ENCODE peak calls at places on chromosomes 11 and 22, in eight cellular contexts. One of them, this sample, is unnamed.

GRCh38 chr11:65916391-65916790 is 2.5 kb downstream of the C11orf68 start:
- DNase-seq in EH: no peak
- DNase-seq in spleen: no peak
- DNase-seq in left colon: no peak
- DNase-seq in effector CD4-positive, alpha-beta T cell: no peak
- DNase-seq in A549: no peak
- DNase-seq in CD8-positive, alpha-beta memory T cell: no peak
- DNase-seq in activated T-cell treated with anti-CD3 and anti-CD28 coated beads for 1 hour: no peak
- DNase-seq in this sample: no peak

GRCh38 chr11:100711984-100712383 is 24.9 kb downstream of the ARHGAP42 start:
- DNase-seq in CD8-positive, alpha-beta memory T cell: no peak
- DNase-seq in effector CD4-positive, alpha-beta T cell: no peak
- DNase-seq in spleen: no peak
- DNase-seq in left colon: no peak
- DNase-seq in EH: no peak
- DNase-seq in A549: no peak
- DNase-seq in activated T-cell treated with anti-CD3 and anti-CD28 coated beads for 1 hour: no peak
- DNase-seq in this sample: no peak

GRCh38 chr11:122706689-122707088 is 51.2 kb downstream of the UBASH3B start:
- DNase-seq in A549: no peak
- DNase-seq in spleen: no peak
- DNase-seq in EH: peak
- DNase-seq in activated T-cell treated with anti-CD3 and anti-CD28 coated beads for 1 hour: no peak
- DNase-seq in effector CD4-positive, alpha-beta T cell: no peak
- DNase-seq in left colon: no peak
- DNase-seq in CD8-positive, alpha-beta memory T cell: no peak
- DNase-seq in this sample: no peak

GRCh38 chr11:62186195-62186594 is 3.8 kb upstream of the SCGB1D1 start:
- DNase-seq in EH: no peak
- DNase-seq in CD8-positive, alpha-beta memory T cell: no peak
- DNase-seq in effector CD4-positive, alpha-beta T cell: no peak
- DNase-seq in activated T-cell treated with anti-CD3 and anti-CD28 coated beads for 1 hour: no peak
- DNase-seq in left colon: no peak
- DNase-seq in A549: no peak
- DNase-seq in spleen: no peak
- DNase-seq in this sample: no peak

GRCh38 chr11:77126861-77127673 is 979 bp upstream of the MYO7A start:
- DNase-seq in activated T-cell treated with anti-CD3 and anti-CD28 coated beads for 1 hour: peak
- DNase-seq in CD8-positive, alpha-beta memory T cell: peak
- DNase-seq in EH: peak
- DNase-seq in A549: peak
- DNase-seq in effector CD4-positive, alpha-beta T cell: peak
- DNase-seq in spleen: peak
- DNase-seq in left colon: peak
- DNase-seq in this sample: peak

GRCh38 chr22:29600846-29601245 is 2.6 kb upstream of the NF2 start:
- DNase-seq in activated T-cell treated with anti-CD3 and anti-CD28 coated beads for 1 hour: no peak
- DNase-seq in spleen: no peak
- DNase-seq in left colon: no peak
- DNase-seq in CD8-positive, alpha-beta memory T cell: no peak
- DNase-seq in EH: no peak
- DNase-seq in effector CD4-positive, alpha-beta T cell: no peak
- DNase-seq in A549: no peak
- DNase-seq in this sample: no peak

GRCh38 chr11:4713241-4713640 is 8.7 kb downstream of the MMP26 start:
- DNase-seq in spleen: no peak
- DNase-seq in activated T-cell treated with anti-CD3 and anti-CD28 coated beads for 1 hour: no peak
- DNase-seq in effector CD4-positive, alpha-beta T cell: no peak
- DNase-seq in A549: no peak
- DNase-seq in CD8-positive, alpha-beta memory T cell: no peak
- DNase-seq in EH: no peak
- DNase-seq in left colon: no peak
- DNase-seq in this sample: no peak

GRCh38 chr11:13880719-13881118 is 81.8 kb upstream of the SPON1 start:
- DNase-seq in CD8-positive, alpha-beta memory T cell: no peak
- DNase-seq in activated T-cell treated with anti-CD3 and anti-CD28 coated beads for 1 hour: no peak
- DNase-seq in EH: no peak
- DNase-seq in effector CD4-positive, alpha-beta T cell: no peak
- DNase-seq in left colon: no peak
- DNase-seq in spleen: no peak
- DNase-seq in A549: no peak
- DNase-seq in this sample: no peak

GRCh38 chr22:45844949-45845613 is 131.9 kb downstream of the WNT7B start:
- DNase-seq in left colon: no peak
- DNase-seq in spleen: no peak
- DNase-seq in A549: no peak
- DNase-seq in EH: peak
- DNase-seq in activated T-cell treated with anti-CD3 and anti-CD28 coated beads for 1 hour: no peak
- DNase-seq in effector CD4-positive, alpha-beta T cell: no peak
- DNase-seq in CD8-positive, alpha-beta memory T cell: no peak
- DNase-seq in this sample: no peak

GRCh38 chr11:134252539-134253188 is 488 bp downstream of the THYN1 start:
- DNase-seq in effector CD4-positive, alpha-beta T cell: no peak
- DNase-seq in activated T-cell treated with anti-CD3 and anti-CD28 coated beads for 1 hour: no peak
- DNase-seq in spleen: peak
- DNase-seq in CD8-positive, alpha-beta memory T cell: no peak
- DNase-seq in left colon: no peak
- DNase-seq in EH: no peak
- DNase-seq in A549: no peak
- DNase-seq in this sample: no peak

GRCh38 chr22:41469218-41469851 is 418 bp downstream of the ACO2 start:
- DNase-seq in A549: no peak
- DNase-seq in spleen: no peak
- DNase-seq in activated T-cell treated with anti-CD3 and anti-CD28 coated beads for 1 hour: peak
- DNase-seq in left colon: peak
- DNase-seq in EH: no peak
- DNase-seq in CD8-positive, alpha-beta memory T cell: no peak
- DNase-seq in effector CD4-positive, alpha-beta T cell: no peak
- DNase-seq in this sample: no peak

GRCh38 chr11:74770456-74770855 is 21.8 kb downstream of the RNF169 start:
- DNase-seq in effector CD4-positive, alpha-beta T cell: no peak
- DNase-seq in CD8-positive, alpha-beta memory T cell: no peak
- DNase-seq in left colon: no peak
- DNase-seq in activated T-cell treated with anti-CD3 and anti-CD28 coated beads for 1 hour: no peak
- DNase-seq in EH: peak
- DNase-seq in spleen: no peak
- DNase-seq in A549: no peak
- DNase-seq in this sample: no peak

GRCh38 chr22:20114506-20115475 is 1.1 kb upstream of the RANBP1 start:
- DNase-seq in left colon: no peak
- DNase-seq in spleen: peak
- DNase-seq in activated T-cell treated with anti-CD3 and anti-CD28 coated beads for 1 hour: no peak
- DNase-seq in A549: no peak
- DNase-seq in CD8-positive, alpha-beta memory T cell: no peak
- DNase-seq in EH: no peak
- DNase-seq in effector CD4-positive, alpha-beta T cell: no peak
- DNase-seq in this sample: no peak

GRCh38 chr11:131815631-131816030 is 445.2 kb downstream of the NTM start:
- DNase-seq in left colon: no peak
- DNase-seq in activated T-cell treated with anti-CD3 and anti-CD28 coated beads for 1 hour: no peak
- DNase-seq in EH: no peak
- DNase-seq in effector CD4-positive, alpha-beta T cell: no peak
- DNase-seq in A549: no peak
- DNase-seq in CD8-positive, alpha-beta memory T cell: no peak
- DNase-seq in spleen: no peak
- DNase-seq in this sample: no peak

GRCh38 chr11:117562111-117562510 is 234.5 kb downstream of the CEP164 start:
- DNase-seq in spleen: peak
- DNase-seq in activated T-cell treated with anti-CD3 and anti-CD28 coated beads for 1 hour: no peak
- DNase-seq in left colon: no peak
- DNase-seq in A549: no peak
- DNase-seq in CD8-positive, alpha-beta memory T cell: no peak
- DNase-seq in effector CD4-positive, alpha-beta T cell: no peak
- DNase-seq in EH: no peak
- DNase-seq in this sample: no peak

GRCh38 chr11:96337541-96338530 is 5.2 kb downstream of the MAML2 start:
- DNase-seq in effector CD4-positive, alpha-beta T cell: no peak
- DNase-seq in spleen: peak
- DNase-seq in EH: peak
- DNase-seq in left colon: no peak
- DNase-seq in A549: no peak
- DNase-seq in CD8-positive, alpha-beta memory T cell: no peak
- DNase-seq in activated T-cell treated with anti-CD3 and anti-CD28 coated beads for 1 hour: peak
- DNase-seq in this sample: no peak

GRCh38 chr11:67496113-67496512 is 9.1 kb downstream of the PITPNM1 start:
- DNase-seq in A549: no peak
- DNase-seq in CD8-positive, alpha-beta memory T cell: no peak
- DNase-seq in left colon: no peak
- DNase-seq in EH: no peak
- DNase-seq in spleen: no peak
- DNase-seq in activated T-cell treated with anti-CD3 and anti-CD28 coated beads for 1 hour: no peak
- DNase-seq in effector CD4-positive, alpha-beta T cell: no peak
- DNase-seq in this sample: no peak

GRCh38 chr11:91047882-91048281 is 825.0 kb upstream of the CHORDC1 start:
- DNase-seq in A549: no peak
- DNase-seq in CD8-positive, alpha-beta memory T cell: no peak
- DNase-seq in effector CD4-positive, alpha-beta T cell: no peak
- DNase-seq in EH: no peak
- DNase-seq in activated T-cell treated with anti-CD3 and anti-CD28 coated beads for 1 hour: no peak
- DNase-seq in spleen: no peak
- DNase-seq in left colon: no peak
- DNase-seq in this sample: no peak

GRCh38 chr11:59186130-59186594 is 14.2 kb downstream of the DTX4 start:
- DNase-seq in EH: peak
- DNase-seq in A549: peak
- DNase-seq in left colon: peak
- DNase-seq in effector CD4-positive, alpha-beta T cell: peak
- DNase-seq in spleen: no peak
- DNase-seq in CD8-positive, alpha-beta memory T cell: peak
- DNase-seq in activated T-cell treated with anti-CD3 and anti-CD28 coated beads for 1 hour: peak
- DNase-seq in this sample: no peak

GRCh38 chr11:61731956-61732675 is 20.3 kb upstream of the MYRF start:
- DNase-seq in effector CD4-positive, alpha-beta T cell: no peak
- DNase-seq in A549: no peak
- DNase-seq in left colon: no peak
- DNase-seq in EH: no peak
- DNase-seq in CD8-positive, alpha-beta memory T cell: no peak
- DNase-seq in spleen: no peak
- DNase-seq in activated T-cell treated with anti-CD3 and anti-CD28 coated beads for 1 hour: no peak
- DNase-seq in this sample: no peak

GRCh38 chr11:42315267-42315666 is 855.8 kb upstream of the LRRC4C start:
- DNase-seq in effector CD4-positive, alpha-beta T cell: no peak
- DNase-seq in spleen: no peak
- DNase-seq in A549: no peak
- DNase-seq in activated T-cell treated with anti-CD3 and anti-CD28 coated beads for 1 hour: no peak
- DNase-seq in CD8-positive, alpha-beta memory T cell: no peak
- DNase-seq in EH: peak
- DNase-seq in left colon: no peak
- DNase-seq in this sample: no peak

GRCh38 chr11:36391062-36391461 is 95.0 kb downstream of the PRR5L start:
- DNase-seq in A549: no peak
- DNase-seq in EH: no peak
- DNase-seq in CD8-positive, alpha-beta memory T cell: no peak
- DNase-seq in effector CD4-positive, alpha-beta T cell: no peak
- DNase-seq in spleen: no peak
- DNase-seq in activated T-cell treated with anti-CD3 and anti-CD28 coated beads for 1 hour: no peak
- DNase-seq in left colon: no peak
- DNase-seq in this sample: no peak

GRCh38 chr11:65487467-65488272 is 11.2 kb upstream of the MALAT1 start:
- DNase-seq in A549: peak
- DNase-seq in effector CD4-positive, alpha-beta T cell: no peak
- DNase-seq in CD8-positive, alpha-beta memory T cell: no peak
- DNase-seq in left colon: peak
- DNase-seq in spleen: peak
- DNase-seq in EH: peak
- DNase-seq in activated T-cell treated with anti-CD3 and anti-CD28 coated beads for 1 hour: no peak
- DNase-seq in this sample: peak

GRCh38 chr11:119795231-119795630 is 66.2 kb upstream of the NECTIN1 start:
- DNase-seq in spleen: peak
- DNase-seq in CD8-positive, alpha-beta memory T cell: no peak
- DNase-seq in effector CD4-positive, alpha-beta T cell: no peak
- DNase-seq in EH: peak
- DNase-seq in A549: peak
- DNase-seq in activated T-cell treated with anti-CD3 and anti-CD28 coated beads for 1 hour: no peak
- DNase-seq in left colon: no peak
- DNase-seq in this sample: no peak

GRCh38 chr11:19953909-19954308 is 206.4 kb downstream of the DBX1 start:
- DNase-seq in spleen: no peak
- DNase-seq in EH: peak
- DNase-seq in activated T-cell treated with anti-CD3 and anti-CD28 coated beads for 1 hour: no peak
- DNase-seq in left colon: no peak
- DNase-seq in effector CD4-positive, alpha-beta T cell: no peak
- DNase-seq in CD8-positive, alpha-beta memory T cell: no peak
- DNase-seq in A549: peak
- DNase-seq in this sample: peak

GRCh38 chr11:103433976-103434375 is 324.8 kb downstream of the DYNC2H1 start:
- DNase-seq in effector CD4-positive, alpha-beta T cell: no peak
- DNase-seq in A549: no peak
- DNase-seq in left colon: no peak
- DNase-seq in spleen: no peak
- DNase-seq in CD8-positive, alpha-beta memory T cell: no peak
- DNase-seq in EH: peak
- DNase-seq in activated T-cell treated with anti-CD3 and anti-CD28 coated beads for 1 hour: no peak
- DNase-seq in this sample: no peak

GRCh38 chr11:31690516-31690915 is 120.6 kb downstream of the PAX6 start:
- DNase-seq in A549: no peak
- DNase-seq in EH: no peak
- DNase-seq in activated T-cell treated with anti-CD3 and anti-CD28 coated beads for 1 hour: no peak
- DNase-seq in CD8-positive, alpha-beta memory T cell: no peak
- DNase-seq in effector CD4-positive, alpha-beta T cell: no peak
- DNase-seq in spleen: no peak
- DNase-seq in left colon: no peak
- DNase-seq in this sample: no peak

GRCh38 chr11:46410021-46410420 is 18.4 kb upstream of the CHRM4 start:
- DNase-seq in activated T-cell treated with anti-CD3 and anti-CD28 coated beads for 1 hour: no peak
- DNase-seq in EH: no peak
- DNase-seq in left colon: no peak
- DNase-seq in spleen: no peak
- DNase-seq in A549: peak
- DNase-seq in effector CD4-positive, alpha-beta T cell: no peak
- DNase-seq in CD8-positive, alpha-beta memory T cell: no peak
- DNase-seq in this sample: no peak

GRCh38 chr11:72439455-72439854 is 5.1 kb upstream of the CLPB start:
- DNase-seq in effector CD4-positive, alpha-beta T cell: no peak
- DNase-seq in left colon: no peak
- DNase-seq in spleen: no peak
- DNase-seq in activated T-cell treated with anti-CD3 and anti-CD28 coated beads for 1 hour: no peak
- DNase-seq in A549: no peak
- DNase-seq in EH: peak
- DNase-seq in CD8-positive, alpha-beta memory T cell: no peak
- DNase-seq in this sample: no peak